ENCODE peak calls at places on chromosomes 7 and 10, in ten cellular contexts. X is right lobe of liver; A is nephron progenitor cell; Y is breast epithelium; N is activated CD8-positive, alpha-beta memory T cell treated with anti-CD3 and anti-CD28 coated beads, Interleukin-2, amount 50 U/mL, for 4 hours; D is AG10803; T is T-helper 1 cell; U is stimulated activated CD4-positive, alpha-beta T cell treated with anti-CD3 and anti-CD28 coated beads, Interleukin-12 subunit alpha, Interleukin-12 subunit beta, amount 100 ng/mL, for 48 hours; H is GDM1; C is endothelial cell. L is an unnamed sample.

GRCh38 chr7:2838451-2838850 is 5.7 kb downstream of the GNA12 start:
- DNase-seq in Y (no peak), A (no peak), C (no peak), U (no peak), X (no peak), T (no peak), H (no peak), N (no peak), D (no peak), L (no peak)

GRCh38 chr7:196283-196682 is 3.9 kb downstream of the FAM20C start:
- DNase-seq in D (no peak), A (no peak), C (no peak), N (no peak), Y (no peak), U (no peak), T (no peak), X (no peak), H (no peak), L (no peak)

GRCh38 chr7:27631411-27631810 is 31.3 kb downstream of the HIBADH start:
- DNase-seq in X (no peak), D (no peak), C (no peak), T (no peak), N (no peak), A (no peak), H (no peak), Y (no peak), U (no peak), L (no peak)

GRCh38 chr10:12243860-12244620 is 48.1 kb downstream of the CDC123 start:
- DNase-seq in A (no peak), U (no peak), C (no peak), T (peak), Y (no peak), H (peak), D (no peak), N (no peak), X (peak), L (peak)

GRCh38 chr10:12427276-12427675 is 77.9 kb downstream of the CAMK1D start:
- DNase-seq in D (no peak), C (no peak), N (no peak), Y (no peak), A (no peak), U (no peak), H (no peak), X (no peak), T (no peak), L (no peak)

GRCh38 chr10:112362833-112363232 is 11.1 kb upstream of the ACSL5 start:
- DNase-seq in T (no peak), X (peak), N (no peak), A (no peak), D (peak), Y (peak), U (no peak), H (no peak), C (no peak), L (no peak)

GRCh38 chr10:80416401-80417098 is 8.2 kb downstream of the PRXL2A start:
- DNase-seq in T (no peak), C (no peak), N (no peak), A (peak), D (no peak), X (no peak), Y (no peak), H (no peak), U (no peak), L (no peak)

GRCh38 chr10:119131512-119132240 is 27.8 kb downstream of the DENND10 start:
- DNase-seq in T (peak), X (no peak), N (no peak), D (peak), C (no peak), H (no peak), A (no peak), Y (no peak), U (peak), L (peak)

GRCh38 chr10:107984149-107984548 is 819.6 kb upstream of the SORCS1 start:
- DNase-seq in N (no peak), U (no peak), H (no peak), D (no peak), X (no peak), C (no peak), A (no peak), Y (no peak), T (no peak), L (no peak)

GRCh38 chr10:125401462-125401861 is 241.1 kb upstream of the CTBP2 start:
- DNase-seq in U (no peak), A (no peak), H (no peak), X (no peak), N (no peak), D (no peak), T (no peak), C (no peak), Y (no peak), L (no peak)

GRCh38 chr7:128932862-128933821 is 4.6 kb upstream of the IRF5 start:
- DNase-seq in H (peak), X (peak), T (peak), C (no peak), U (no peak), N (no peak), Y (no peak), D (no peak), A (no peak), L (no peak)

GRCh38 chr7:77696643-77697534 is 630 bp downstream of the RSBN1L start:
- DNase-seq in D (peak), T (peak), Y (peak), C (peak), H (no peak), X (peak), N (peak), U (peak), A (peak), L (no peak)

GRCh38 chr10:80924063-80924952 is 386.6 kb downstream of the SH2D4B start:
- DNase-seq in U (no peak), Y (no peak), T (no peak), A (peak), X (no peak), D (peak), H (no peak), N (no peak), C (peak), L (no peak)

GRCh38 chr10:60718891-60719290 is 59.4 kb upstream of the CDK1 start:
- DNase-seq in A (no peak), T (no peak), H (no peak), N (no peak), X (no peak), D (no peak), Y (no peak), U (no peak), C (no peak), L (no peak)

GRCh38 chr7:103593691-103594090 is 147.7 kb upstream of the SLC26A5 start:
- DNase-seq in D (no peak), H (no peak), X (no peak), U (no peak), N (no peak), C (no peak), A (no peak), T (no peak), Y (no peak), L (no peak)

GRCh38 chr7:13257661-13258060 is 570.2 kb downstream of the ARL4A start:
- DNase-seq in A (no peak), N (no peak), H (no peak), T (no peak), D (peak), Y (no peak), X (no peak), U (no peak), C (no peak), L (no peak)

GRCh38 chr10:70457759-70458305 is 16.4 kb upstream of the NODAL start:
- DNase-seq in D (no peak), H (no peak), A (no peak), N (no peak), X (no peak), Y (no peak), C (no peak), U (no peak), T (no peak), L (no peak)

GRCh38 chr7:156318426-156318825 is 322.1 kb upstream of the RNF32 start:
- DNase-seq in N (no peak), X (peak), U (no peak), T (no peak), H (no peak), D (no peak), C (no peak), A (no peak), Y (no peak), L (no peak)